ENCODE peak calls at places on chromosome 9, in eight cellular contexts. Y is vagina, E is breast epithelium, X is SK-N-SH, M is PC-3, L is astrocyte, N is thoracic aorta, I is cardiac muscle cell. Z is an unnamed sample. For H3K4me1, the result is how much of the 10 kb centered on the place peaks cover.

GRCh38 chr9:76232861-76233499 is 161.2 kb downstream of the RFK start:
- DNase-seq in Y (no peak), E (no peak), X (no peak), M (no peak), L (no peak), N (no peak), I (peak), Z (no peak)

GRCh38 chr9:127092041-127092608 is 30.3 kb downstream of the ANGPTL2 start:
- DNase-seq in Y (no peak), E (no peak), X (no peak), M (no peak), L (peak), N (no peak), I (no peak), Z (no peak)

GRCh38 chr9:127347831-127348699 is 48.9 kb upstream of the SLC2A8 start:
- DNase-seq in Y (no peak), E (no peak), X (peak), M (no peak), L (peak), N (no peak), I (no peak), Z (no peak)

GRCh38 chr9:104895572-104895971 is 32.4 kb downstream of the ABCA1 start:
- DNase-seq in Y (no peak), E (no peak), X (no peak), M (peak), L (peak), N (no peak), I (no peak), Z (no peak)

GRCh38 chr9:35029241-35029640 is 39.7 kb downstream of the DNAJB5 start:
- DNase-seq in Y (no peak), E (no peak), X (no peak), M (no peak), L (no peak), N (no peak), I (no peak), Z (no peak)

GRCh38 chr9:76459691-76460635 is 981 bp downstream of the GCNT1 start:
- DNase-seq in Y (no peak), E (peak), X (peak), M (peak), L (peak), N (no peak), I (peak), Z (no peak)

GRCh38 chr9:89923961-89924504 is 319.2 kb downstream of the GADD45G start:
- DNase-seq in Y (peak), E (no peak), X (no peak), M (peak), L (peak), N (no peak), I (no peak), Z (no peak)

GRCh38 chr9:94985649-94986048 is 259.1 kb downstream of the AOPEP start:
- DNase-seq in Y (no peak), E (no peak), X (no peak), M (no peak), L (no peak), N (no peak), I (no peak), Z (no peak)

GRCh38 chr9:123761905-123762605 is 167.9 kb downstream of the DENND1A start:
- DNase-seq in Y (no peak), E (no peak), X (no peak), M (no peak), L (peak), N (no peak), I (no peak), Z (no peak)

GRCh38 chr9:111794837-111795556 is at the start of gene SHOC1:
- DNase-seq in Y (no peak), E (no peak), X (no peak), M (no peak), L (no peak), N (no peak), I (no peak), Z (no peak)

GRCh38 chr9:126513159-126514036 is 100.3 kb upstream of the LMX1B start:
- DNase-seq in Y (no peak), E (no peak), X (no peak), M (peak), L (no peak), N (no peak), I (no peak), Z (no peak)

GRCh38 chr9:90890146-90890545 is 88.5 kb downstream of the SYK start:
- DNase-seq in Y (peak), E (no peak), X (peak), M (no peak), L (no peak), N (no peak), I (peak), Z (no peak)

GRCh38 chr9:33170464-33171156 is 3.5 kb upstream of the B4GALT1 start:
- DNase-seq in Y (peak), E (peak), X (peak), M (peak), L (no peak), N (no peak), I (peak), Z (no peak)

GRCh38 chr9:117303643-117304230 is 111.1 kb downstream of the ASTN2 start:
- DNase-seq in Y (no peak), E (no peak), X (peak), M (no peak), L (no peak), N (no peak), I (no peak), Z (no peak)

GRCh38 chr9:122835313-122835731 is 6.9 kb upstream of the PDCL start:
- DNase-seq in Y (no peak), E (no peak), X (peak), M (no peak), L (no peak), N (no peak), I (peak), Z (no peak)

GRCh38 chr9:127185931-127186781 is 63.7 kb upstream of the ANGPTL2 start:
- DNase-seq in Y (no peak), E (peak), X (peak), M (no peak), L (peak), N (peak), I (no peak), Z (peak)

GRCh38 chr9:100111235-100111634 is 12.2 kb downstream of the INVS start:
- DNase-seq in Y (no peak), E (peak), X (no peak), M (peak), L (peak), N (peak), I (peak), Z (peak)

GRCh38 chr9:69806642-69807041 is 14.0 kb upstream of the CFAP95 start:
- DNase-seq in Y (no peak), E (no peak), X (no peak), M (no peak), L (no peak), N (no peak), I (no peak), Z (no peak)

GRCh38 chr9:84754461-84754860 is 84.9 kb downstream of the NTRK2 start:
- DNase-seq in Y (no peak), E (no peak), X (no peak), M (no peak), L (peak), N (no peak), I (no peak), Z (no peak)

GRCh38 chr9:7944521-7945022 is 145.0 kb upstream of the DMAC1 start:
- DNase-seq in Y (no peak), E (no peak), X (no peak), M (no peak), L (no peak), N (no peak), I (no peak), Z (no peak)

GRCh38 chr9:36135791-36136276 is 699 bp upstream of the GLIPR2 start:
- DNase-seq in Y (no peak), E (no peak), X (no peak), M (no peak), L (no peak), N (no peak), I (peak), Z (no peak)

GRCh38 chr9:116165912-116166311 is 12.3 kb downstream of the PAPPA start:
- DNase-seq in Y (no peak), E (no peak), X (no peak), M (no peak), L (no peak), N (no peak), I (no peak), Z (no peak)

GRCh38 chr9:115938479-115938878 is 215.1 kb upstream of the PAPPA start:
- DNase-seq in Y (no peak), E (no peak), X (no peak), M (no peak), L (no peak), N (no peak), I (no peak), Z (no peak)

GRCh38 chr9:78769684-78770083 is 472.8 kb downstream of the PSAT1 start:
- DNase-seq in Y (no peak), E (no peak), X (no peak), M (no peak), L (no peak), N (no peak), I (no peak), Z (no peak)

GRCh38 chr9:109880276-109881169 is 100.5 kb downstream of the PALM2AKAP2 start:
- DNase-seq in Y (no peak), E (no peak), X (peak), M (peak), L (no peak), N (no peak), I (no peak), Z (no peak)

GRCh38 chr9:94867281-94867841 is 140.9 kb downstream of the AOPEP start:
- DNase-seq in Y (no peak), E (peak), X (peak), M (peak), L (peak), N (peak), I (peak), Z (peak)

GRCh38 chr9:132168347-132168746 is 6.5 kb downstream of the NTNG2 start:
- DNase-seq in Y (no peak), E (no peak), X (peak), M (peak), L (peak), N (no peak), I (no peak), Z (no peak)

GRCh38 chr9:97484134-97484533 is 17.3 kb upstream of the TMOD1 start:
- DNase-seq in Y (no peak), E (no peak), X (no peak), M (no peak), L (no peak), N (no peak), I (no peak), Z (no peak)

GRCh38 chr9:96079816-96080215 is 204.3 kb downstream of the ERCC6L2 start:
- DNase-seq in Y (no peak), E (no peak), X (no peak), M (no peak), L (no peak), N (no peak), I (no peak), Z (no peak)

GRCh38 chr9:10045598-10045997 is 567.2 kb downstream of the PTPRD start:
- DNase-seq in Y (no peak), E (no peak), X (no peak), M (peak), L (peak), N (no peak), I (peak), Z (no peak)

GRCh38 chr9:92669527-92669889 is 423 bp downstream of the IPPK start:
- DNase-seq in Y (no peak), E (no peak), X (peak), M (no peak), L (no peak), N (no peak), I (no peak), Z (peak)

GRCh38 chr9:109015026-109015280 is 1.7 kb upstream of the CTNNAL1 start:
- DNase-seq in Y (no peak), E (no peak), X (no peak), M (no peak), L (no peak), N (no peak), I (no peak), Z (no peak)

GRCh38 chr9:126869368-126869767 is 8.9 kb downstream of the ZBTB34 start:
- DNase-seq in Y (no peak), E (no peak), X (no peak), M (no peak), L (peak), N (no peak), I (no peak), Z (no peak)

GRCh38 chr9:18384066-18384465 is 89.9 kb upstream of the ADAMTSL1 start:
- DNase-seq in Y (no peak), E (no peak), X (no peak), M (no peak), L (no peak), N (no peak), I (no peak), Z (no peak)

DNA sequence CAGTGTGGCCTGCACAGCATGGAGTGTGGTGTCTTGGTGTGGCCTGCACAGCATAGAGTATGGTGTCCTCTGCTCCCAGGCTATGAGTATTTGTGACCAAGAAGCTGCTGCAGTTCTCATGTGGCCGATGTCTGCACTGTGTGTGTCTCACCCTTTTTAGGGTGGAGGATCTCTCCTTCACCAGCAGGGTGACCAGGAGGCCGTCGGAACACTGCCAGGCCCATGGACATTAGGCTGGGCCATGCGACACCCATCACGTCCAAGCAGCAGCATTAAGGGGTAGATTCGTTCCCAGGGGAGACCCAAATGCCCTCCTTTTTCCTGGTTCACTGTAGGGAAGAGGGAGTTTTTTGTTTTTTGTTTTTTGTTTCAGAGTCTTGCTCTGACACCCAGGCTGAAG is 115.3 kb upstream of the SPIN1 start:
- DNase-seq in Y (no peak), E (no peak), X (no peak), M (no peak), L (no peak), N (no peak), I (no peak), Z (no peak)
- TF ChIP-seq CTCF in Y (no peak), E (no peak), X (no peak), M (no peak), L (no peak), N (no peak), I (no peak), Z (no peak)

DNA sequence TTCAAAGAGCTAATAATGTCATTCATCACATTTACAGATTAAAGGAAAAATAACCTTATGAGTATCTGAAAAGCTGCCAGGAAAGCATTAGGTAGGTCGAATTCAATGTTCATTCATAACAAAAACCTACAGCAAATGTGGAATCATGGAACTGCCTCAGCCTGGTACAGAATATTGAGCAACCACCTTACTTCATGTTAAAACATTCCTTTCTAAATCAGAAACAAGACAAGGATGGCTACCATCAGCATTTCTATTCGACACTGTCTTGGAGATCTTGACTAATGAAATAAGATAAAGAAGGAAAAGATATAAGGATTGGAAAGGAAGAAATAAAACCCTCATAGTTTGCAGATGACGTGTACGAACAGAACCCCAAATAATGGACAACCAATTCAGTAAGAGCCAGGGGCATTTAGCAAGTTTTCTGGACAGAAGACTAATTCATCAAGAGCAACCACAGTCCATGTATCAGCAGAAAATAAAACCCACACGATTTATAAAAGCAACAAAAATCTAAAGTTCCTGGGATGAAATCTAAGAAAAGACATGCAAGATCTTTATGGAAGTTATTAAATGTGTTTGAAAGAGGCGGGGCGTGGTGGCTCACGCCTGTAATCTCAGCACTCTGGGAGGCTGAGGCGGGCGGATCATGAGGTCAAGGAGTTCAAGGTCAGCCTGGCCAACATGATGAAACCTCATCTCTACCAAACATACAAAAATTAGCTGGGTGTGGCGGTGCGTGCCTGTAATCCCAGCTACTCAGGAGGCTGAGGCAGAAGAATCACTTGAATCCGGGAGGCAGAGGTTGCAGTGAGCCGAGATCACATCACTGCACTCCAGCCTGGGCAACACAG is 37.8 kb upstream of the NRARP start:
- DNase-seq in Y (no peak), E (no peak), X (no peak), M (no peak), L (peak), N (no peak), I (no peak), Z (no peak)
- H3K4me1 ChIP-seq in Y (under half), E (under half), X (under half), M (under half), L (under half), N (under half), I (under half), Z (under half)

DNA sequence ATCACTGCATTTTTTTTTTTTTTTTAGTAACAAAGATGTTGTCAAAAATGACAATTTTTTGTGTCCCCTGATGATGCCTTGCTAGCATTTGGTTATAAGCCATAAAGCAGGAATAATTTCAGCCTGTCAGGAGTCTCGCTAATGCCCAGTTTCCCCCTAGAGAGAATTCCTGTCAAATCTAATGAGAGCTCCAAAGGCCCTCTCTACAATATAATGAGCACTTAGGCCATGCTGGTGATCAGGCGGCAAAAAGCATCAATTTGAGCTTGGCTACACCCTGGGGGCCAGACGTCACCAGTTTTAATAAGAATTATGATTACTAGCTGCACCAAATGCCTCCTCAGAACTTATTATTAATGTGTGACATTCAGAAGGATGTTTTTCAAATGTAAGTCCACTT is 6.1 kb downstream of the TLE1 start:
- DNase-seq in Y (no peak), E (no peak), X (no peak), M (no peak), L (no peak), N (no peak), I (no peak), Z (no peak)
- H3K4me3 ChIP-seq in Y (no peak), E (no peak), X (no peak), M (no peak), L (no peak), N (peak), I (no peak), Z (peak)

GRCh38 chr9:81573415-81574321 is 115.7 kb downstream of the TLE1 start:
- DNase-seq in Y (no peak), E (no peak), X (no peak), M (no peak), L (no peak), N (no peak), I (no peak), Z (no peak)
- TF ChIP-seq CTCF in Y (no peak), E (no peak), X (no peak), M (no peak), L (no peak), N (no peak), I (no peak), Z (no peak)

GRCh38 chr9:120579750-120580590 is at the start of gene CDK5RAP2:
- DNase-seq in Y (no peak), E (peak), X (peak), M (peak), L (peak), N (peak), I (peak), Z (peak)
- H3K4me1 ChIP-seq in Y (under half), E (under half), X (under half), M (under half), L (under half), N (under half), I (under half), Z (under half)

DNA sequence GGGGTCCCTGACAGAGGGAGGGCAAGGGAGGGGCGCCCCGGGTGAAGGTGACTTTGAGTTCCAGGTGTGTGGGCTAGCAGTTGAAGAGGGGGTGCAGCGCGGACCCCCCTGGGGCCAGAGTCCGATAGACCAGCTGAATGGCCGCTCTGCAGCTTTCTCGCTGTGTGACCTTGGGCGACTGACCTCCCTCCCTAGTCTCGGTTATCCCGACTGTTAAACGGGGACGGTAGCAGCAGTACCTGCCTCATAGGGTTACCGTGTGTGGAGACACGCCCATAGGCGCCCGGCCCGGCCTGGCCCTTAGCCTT is 31.3 kb downstream of the PRRX2 start:
- DNase-seq in Y (no peak), E (no peak), X (no peak), M (no peak), L (no peak), N (no peak), I (no peak), Z (no peak)
- H3K4me3 ChIP-seq in Y (peak), E (peak), X (no peak), M (peak), L (peak), N (peak), I (peak), Z (peak)

GRCh38 chr9:5269249-5269715 is 35.2 kb downstream of the RLN2 start:
- DNase-seq in Y (no peak), E (no peak), X (no peak), M (peak), L (peak), N (no peak), I (peak), Z (no peak)

GRCh38 chr9:5264219-5264595 is 33.0 kb downstream of the INSL4 start:
- DNase-seq in Y (no peak), E (no peak), X (no peak), M (no peak), L (no peak), N (no peak), I (no peak), Z (no peak)

GRCh38 chr9:5265939-5266338 is 34.7 kb downstream of the INSL4 start:
- DNase-seq in Y (no peak), E (no peak), X (no peak), M (no peak), L (no peak), N (no peak), I (no peak), Z (no peak)

GRCh38 chr9:5263568-5264218 is 32.5 kb downstream of the INSL4 start:
- DNase-seq in Y (no peak), E (no peak), X (no peak), M (peak), L (peak), N (no peak), I (peak), Z (no peak)
- TF ChIP-seq CTCF in Y (no peak), E (peak), X (no peak), M (no peak), L (no peak), N (no peak), I (peak), Z (no peak)

Z was measured in ascending aorta.